ENCODE peak calls at places on chromosomes 7 and 10, in five cellular contexts. R is HCT116, U is SK-N-SH, W is K562, B is HepG2. G is an unnamed sample.

GRCh38 chr7:47537716-47538640 is 43.9 kb downstream of the TNS3 start:
- DNase-seq in W (no peak), B (no peak), U (no peak), R (no peak), G (no peak)

GRCh38 chr7:44624306-44624705 is 17.9 kb downstream of the OGDH start:
- DNase-seq in R (no peak), U (no peak), W (no peak), B (no peak), G (no peak)

GRCh38 chr7:40621592-40621998 is 486.8 kb downstream of the SUGCT start:
- DNase-seq in B (no peak), R (no peak), U (peak), W (no peak), G (no peak)

GRCh38 chr7:65477326-65477725 is 103.7 kb downstream of the ZNF92 start:
- DNase-seq in U (peak), R (peak), B (peak), W (peak), G (no peak)

GRCh38 chr7:134155871-134156270 is 28.7 kb downstream of the LRGUK start:
- DNase-seq in B (no peak), U (no peak), W (no peak), R (no peak), G (no peak)

GRCh38 chr10:62778125-62778524 is 26.4 kb upstream of the ADO start:
- DNase-seq in U (no peak), R (no peak), B (no peak), W (no peak), G (no peak)

GRCh38 chr7:25261545-25262135 is 33.4 kb upstream of the NPVF start:
- DNase-seq in W (no peak), R (no peak), U (no peak), B (no peak), G (no peak)

GRCh38 chr7:36208406-36208805 is 55.4 kb downstream of the EEPD1 start:
- DNase-seq in B (no peak), W (no peak), U (no peak), R (no peak), G (no peak)

GRCh38 chr7:52502281-52502680 is 533.2 kb upstream of the POM121L12 start:
- DNase-seq in U (no peak), R (no peak), B (no peak), W (no peak), G (no peak)

GRCh38 chr10:104040862-104041789 is 44.6 kb downstream of the COL17A1 start:
- DNase-seq in W (no peak), B (no peak), R (no peak), U (no peak), G (no peak)

GRCh38 chr10:24740714-24741113 is 17.0 kb upstream of the ARHGAP21 start:
- DNase-seq in W (no peak), B (no peak), U (no peak), R (no peak), G (no peak)

GRCh38 chr10:50396491-50397311 is 145.4 kb upstream of the ASAH2 start:
- DNase-seq in B (no peak), U (no peak), W (no peak), R (no peak), G (no peak)

GRCh38 chr7:71133232-71133622 is 1.3 kb downstream of the GALNT17 start:
- DNase-seq in U (no peak), R (no peak), B (no peak), W (no peak), G (no peak)

GRCh38 chr10:74177140-74177677 is 26.2 kb downstream of the ADK start:
- DNase-seq in U (no peak), B (peak), W (peak), R (no peak), G (no peak)

GRCh38 chr7:4753610-4754432 is 21.6 kb upstream of the AP5Z1 start:
- DNase-seq in W (peak), R (peak), B (peak), U (peak), G (no peak)

GRCh38 chr10:132396495-132397035 is 435 bp upstream of the PWWP2B start:
- DNase-seq in B (peak), R (no peak), U (peak), W (peak), G (no peak)

GRCh38 chr7:116354546-116355422 is 144.4 kb downstream of the TES start:
- DNase-seq in R (peak), U (peak), B (peak), W (no peak), G (no peak)

GRCh38 chr10:680146-680545 is 9.3 kb downstream of the DIP2C start:
- DNase-seq in W (no peak), B (no peak), U (no peak), R (no peak), G (no peak)

GRCh38 chr7:9307131-9307530 is 873.7 kb downstream of the NXPH1 start:
- DNase-seq in R (no peak), B (no peak), W (no peak), U (no peak), G (no peak)

GRCh38 chr10:52883996-52884871 is 111.7 kb upstream of the MBL2 start:
- DNase-seq in W (peak), U (peak), R (peak), B (peak), G (peak)

GRCh38 chr7:93016681-93017349 is 101.0 kb downstream of the SAMD9 start:
- DNase-seq in U (no peak), B (no peak), W (no peak), R (no peak), G (no peak)

GRCh38 chr10:13971586-13972475 is 358.9 kb downstream of the FRMD4A start:
- DNase-seq in W (no peak), B (no peak), U (no peak), R (no peak), G (no peak)

GRCh38 chr10:114755537-114755936 is 66.0 kb upstream of the FHIP2A start:
- DNase-seq in U (no peak), B (no peak), W (no peak), R (no peak), G (no peak)

GRCh38 chr7:75928600-75928939 is 13.6 kb downstream of the POR start:
- DNase-seq in W (no peak), B (no peak), U (no peak), R (no peak), G (peak)

GRCh38 chr10:119786117-119786769 is 60.4 kb downstream of the INPP5F start:
- DNase-seq in B (peak), U (no peak), R (no peak), W (no peak), G (no peak)
- TF ChIP-seq ZBTB33 in B (no peak), U (no peak), R (no peak), W (no peak), G (no peak)

DNA sequence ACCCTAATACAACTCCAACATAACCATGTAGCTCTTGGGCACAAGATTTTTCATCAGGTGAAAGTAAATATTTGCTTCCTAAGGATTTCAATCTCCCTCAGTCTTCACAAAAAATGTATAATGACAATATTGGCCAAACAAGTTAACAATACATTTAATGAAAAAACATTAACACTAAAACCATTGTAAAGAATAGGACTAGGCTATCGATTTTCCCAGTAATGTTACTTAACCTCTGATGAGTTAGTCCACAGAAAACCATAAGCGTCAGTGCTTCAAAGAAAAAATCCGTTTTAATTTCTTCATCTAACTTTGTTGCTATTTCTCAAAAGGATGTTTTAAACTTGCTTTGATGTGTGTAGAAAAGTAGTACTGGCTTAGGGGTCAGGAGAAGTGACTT is 1.2 kb downstream of the ZNF33B start:
- DNase-seq in U (no peak), R (no peak), B (peak), W (no peak), G (no peak)
- H3K4me3 ChIP-seq in U (peak), R (peak), B (peak), W (peak), G (peak)

GRCh38 chr7:151754142-151754590 is 122.7 kb downstream of the PRKAG2 start:
- DNase-seq in U (peak), B (peak), R (peak), W (peak), G (no peak)
- H3K27ac ChIP-seq in U (peak), B (no peak), R (peak), W (no peak), G (no peak)

GRCh38 chr7:28891192-28891872 is 66.8 kb downstream of the TRIL start:
- DNase-seq in W (no peak), U (no peak), B (peak), R (no peak), G (no peak)
- TF ChIP-seq ZBTB33 in W (no peak), U (no peak), B (no peak), R (no peak), G (no peak)